ENCODE peak calls at places on chromosomes 16 and 17, in seven cellular contexts. P is NCI-H82; O is iris pigment epithelial cell; X is stimulated activated CD4-positive, alpha-beta T cell treated with anti-CD3 and anti-CD28 coated beads, Interleukin-4, amount 100 ng/mL, for 4 hours; K is NCI-H345; S is cardiac fibroblast; Y is kidney epithelial cell. Q is an unnamed sample.

GRCh38 chr17:17137731-17138585 is 68.2 kb downstream of the PLD6 start:
- DNase-seq in P (no peak), O (no peak), X (no peak), K (no peak), S (no peak), Y (no peak), Q (no peak)

GRCh38 chr17:62718420-62718819 is 89.7 kb downstream of the MARCHF10 start:
- DNase-seq in P (no peak), O (peak), X (no peak), K (no peak), S (peak), Y (peak), Q (no peak)

GRCh38 chr17:66777689-66778225 is 57.2 kb upstream of the CACNG5 start:
- DNase-seq in P (no peak), O (peak), X (no peak), K (peak), S (peak), Y (no peak), Q (no peak)

GRCh38 chr16:84165746-84166145 is 20.6 kb downstream of the DNAAF1 start:
- DNase-seq in P (no peak), O (no peak), X (no peak), K (no peak), S (no peak), Y (no peak), Q (no peak)

GRCh38 chr16:57377080-57377841 is 5.0 kb downstream of the CX3CL1 start:
- DNase-seq in P (no peak), O (peak), X (no peak), K (no peak), S (no peak), Y (no peak), Q (peak)

GRCh38 chr16:52586159-52586558 is 39.2 kb upstream of the TOX3 start:
- DNase-seq in P (no peak), O (no peak), X (no peak), K (no peak), S (no peak), Y (no peak), Q (no peak)

GRCh38 chr16:22648141-22648540 is 137.4 kb downstream of the NPIPB5 start:
- DNase-seq in P (no peak), O (no peak), X (no peak), K (no peak), S (no peak), Y (no peak), Q (no peak)

GRCh38 chr17:76868669-76869208 is 535 bp downstream of the MGAT5B start:
- DNase-seq in P (peak), O (no peak), X (no peak), K (no peak), S (no peak), Y (no peak), Q (no peak)

GRCh38 chr17:68182940-68183551 is 64.8 kb upstream of the AMZ2 start:
- DNase-seq in P (no peak), O (no peak), X (peak), K (no peak), S (no peak), Y (no peak), Q (no peak)

GRCh38 chr17:73072254-73072962 is 20.1 kb downstream of the SLC39A11 start:
- DNase-seq in P (no peak), O (no peak), X (no peak), K (no peak), S (no peak), Y (no peak), Q (no peak)

GRCh38 chr16:79954920-79955705 is 354.6 kb upstream of the MAF start:
- DNase-seq in P (no peak), O (no peak), X (no peak), K (no peak), S (no peak), Y (no peak), Q (no peak)

GRCh38 chr17:33858121-33858520 is 397.0 kb upstream of the CCL2 start:
- DNase-seq in P (no peak), O (no peak), X (no peak), K (no peak), S (no peak), Y (no peak), Q (no peak)

GRCh38 chr17:21280081-21280518 is 4.4 kb upstream of the MAP2K3 start:
- DNase-seq in P (peak), O (peak), X (peak), K (peak), S (peak), Y (no peak), Q (peak)

GRCh38 chr16:54277845-54278703 is 8.5 kb downstream of the IRX3 start:
- DNase-seq in P (no peak), O (no peak), X (no peak), K (peak), S (no peak), Y (no peak), Q (peak)

GRCh38 chr17:78346605-78347250 is 13.1 kb downstream of the SOCS3 start:
- DNase-seq in P (no peak), O (no peak), X (no peak), K (no peak), S (no peak), Y (no peak), Q (no peak)

GRCh38 chr16:71883193-71883848 is 661 bp downstream of the ZNF821 start:
- DNase-seq in P (peak), O (no peak), X (peak), K (peak), S (no peak), Y (no peak), Q (no peak)

GRCh38 chr17:81004336-81005015 is 12.8 kb downstream of the CHMP6 start:
- DNase-seq in P (no peak), O (no peak), X (peak), K (no peak), S (no peak), Y (no peak), Q (no peak)